ENCODE peak calls at places on chromosome 12, in seven cellular contexts. T, Y, C, W, O, P and D are unnamed samples.

GRCh38 chr12:87311206-87311605 is 718.0 kb downstream of the C12orf50 start:
- DNase-seq in O (no peak), T (no peak), P (no peak), C (no peak), W (peak; percentile 32), Y (no peak), D (no peak)

GRCh38 chr12:14845350-14845750 is 2.0 kb upstream of the ART4 start:
- DNase-seq in O (peak; percentile 67), Y (no peak), C (peak; percentile 66), P (peak; percentile 66), W (peak; percentile 24), T (peak; percentile 67), D (peak; percentile 64)

GRCh38 chr12:45688188-45688587 is 41.3 kb upstream of the ARID2 start:
- DNase-seq in T (no peak), P (no peak), W (peak; percentile 61), O (no peak), Y (no peak), C (no peak), D (no peak)

GRCh38 chr12:105738036-105738435 is 400.7 kb downstream of the NUAK1 start:
- DNase-seq in P (peak; percentile 55), C (peak; percentile 8), Y (no peak), W (no peak), O (peak; percentile 41), T (no peak), D (no peak)

GRCh38 chr12:18502422-18502821 is 235.4 kb downstream of the PLCZ1 start:
- DNase-seq in O (no peak), W (no peak), T (no peak), Y (no peak), P (no peak), C (no peak), D (no peak)

GRCh38 chr12:68222336-68222735 is 3.3 kb downstream of the IL26 start:
- DNase-seq in T (no peak), W (no peak), Y (no peak), P (no peak), O (no peak), C (peak; percentile 76), D (no peak)

GRCh38 chr12:93430280-93430679 is 11.5 kb downstream of the UBE2N start:
- DNase-seq in Y (no peak), O (no peak), P (no peak), T (no peak), W (no peak), C (no peak), D (no peak)

GRCh38 chr12:57629897-57630471 is 3.0 kb downstream of the B4GALNT1 start:
- DNase-seq in C (no peak), T (no peak), Y (peak; percentile 0), P (no peak), W (no peak), O (no peak), D (no peak)

GRCh38 chr12:53097564-53098353 is at the start of gene IGFBP6:
- DNase-seq in Y (peak; percentile 69), O (peak; percentile 49), T (peak; percentile 70), C (peak; percentile 47), P (peak; percentile 62), W (no peak), D (peak; percentile 65)

GRCh38 chr12:106953352-106954260 is 2.1 kb upstream of the TMEM263 start:
- DNase-seq in P (no peak), W (no peak), T (no peak), Y (no peak), C (no peak), O (no peak), D (no peak)

GRCh38 chr12:95446511-95446910 is 27.4 kb upstream of the METAP2 start:
- DNase-seq in W (no peak), P (peak; percentile 31), C (no peak), T (no peak), Y (no peak), O (peak; percentile 2), D (no peak)

GRCh38 chr12:128982933-128983332 is 129.7 kb downstream of the GLT1D1 start:
- DNase-seq in W (no peak), T (no peak), O (no peak), P (no peak), Y (no peak), C (no peak), D (no peak)

GRCh38 chr12:17016116-17016864 is 410.3 kb upstream of the LMO3 start:
- DNase-seq in Y (no peak), W (no peak), P (no peak), C (peak; percentile 90), T (no peak), O (no peak), D (no peak)

GRCh38 chr12:96425973-96426372 is 25.7 kb upstream of the CDK17 start:
- DNase-seq in W (no peak), P (no peak), O (no peak), Y (no peak), C (peak; percentile 78), T (no peak), D (no peak)

GRCh38 chr12:32344047-32344446 is 55.3 kb upstream of the FGD4 start:
- DNase-seq in W (no peak), T (no peak), C (peak; percentile 4), O (no peak), P (no peak), Y (no peak), D (peak; percentile 35)

GRCh38 chr12:100899301-100899700 is 104.7 kb downstream of the ANO4 start:
- DNase-seq in O (no peak), C (no peak), Y (no peak), P (no peak), T (no peak), W (no peak), D (no peak)

GRCh38 chr12:22477166-22477893 is 67.0 kb downstream of the C2CD5 start:
- DNase-seq in P (no peak), O (peak; percentile 23), Y (no peak), W (no peak), C (peak; percentile 42), T (no peak), D (no peak)

GRCh38 chr12:22318122-22318737 is 16.3 kb downstream of the ST8SIA1 start:
- DNase-seq in O (no peak), T (no peak), P (no peak), W (no peak), C (peak; percentile 54), Y (no peak), D (no peak)

GRCh38 chr12:18403182-18403581 is 141.9 kb downstream of the PIK3C2G start:
- DNase-seq in Y (no peak), C (no peak), T (no peak), O (no peak), W (no peak), P (no peak), D (no peak)

GRCh38 chr12:12405882-12406281 is 49.0 kb downstream of the BORCS5 start:
- DNase-seq in Y (no peak), C (peak; percentile 18), W (no peak), T (no peak), P (no peak), O (peak; percentile 82), D (peak; percentile 28)

GRCh38 chr12:53244337-53244736 is 12.3 kb upstream of the RARG start:
- DNase-seq in T (no peak), O (no peak), Y (no peak), C (no peak), W (no peak), P (no peak), D (no peak)

GRCh38 chr12:115871714-115872113 is 405.8 kb downstream of the MED13L start:
- DNase-seq in W (no peak), O (peak; percentile 24), T (peak; percentile 50), C (peak; percentile 26), P (no peak), Y (peak; percentile 29), D (peak; percentile 66)

GRCh38 chr12:58916891-58917570 is 3.3 kb downstream of the LRIG3 start:
- DNase-seq in Y (no peak), P (no peak), W (peak; percentile 92), C (peak; percentile 53), T (no peak), O (no peak), D (no peak)

GRCh38 chr12:122788387-122788786 is 14.0 kb downstream of the CCDC62 start:
- DNase-seq in C (peak; percentile 56), T (no peak), P (no peak), O (no peak), Y (no peak), W (no peak), D (no peak)

GRCh38 chr12:108457006-108457733 is 57.9 kb upstream of the FICD start:
- DNase-seq in W (no peak), T (peak; percentile 72), Y (peak; percentile 34), C (peak; percentile 60), P (peak; percentile 19), O (peak; percentile 33), D (peak; percentile 68)

GRCh38 chr12:106831699-106832098 is 57.2 kb downstream of the RIC8B start:
- DNase-seq in W (no peak), O (peak; percentile 44), C (no peak), P (no peak), Y (no peak), T (no peak), D (no peak)

GRCh38 chr12:32106517-32107366 is at the start of gene BICD1:
- DNase-seq in Y (peak; percentile 73), C (peak; percentile 90), W (no peak), O (peak; percentile 88), P (peak; percentile 92), T (peak; percentile 90), D (peak; percentile 89)

GRCh38 chr12:121514184-121514742 is 66.6 kb downstream of the KDM2B start:
- DNase-seq in C (no peak), Y (no peak), O (no peak), T (peak; percentile 76), W (no peak), P (no peak), D (no peak)

GRCh38 chr12:66688836-66689439 is 10.1 kb upstream of the GRIP1 start:
- DNase-seq in T (peak; percentile 23), C (peak; percentile 60), P (peak; percentile 17), Y (no peak), O (peak; percentile 36), W (no peak), D (peak; percentile 35)

GRCh38 chr12:58364389-58365086 is 423.2 kb downstream of the ATP23 start:
- DNase-seq in C (peak; percentile 87), Y (peak; percentile 49), O (no peak), W (no peak), T (no peak), P (no peak), D (peak; percentile 25)